ENCODE peak calls at places on chromosomes 7 and 10, in ten cellular contexts. One of them, this sample, is unnamed.

GRCh38 chr7:111414374-111414773 is 147.9 kb downstream of the IMMP2L start:
- DNase-seq in cardiac fibroblast: no peak
- DNase-seq in DMS153: no peak
- DNase-seq in lung microvascular endothelial cell: no peak
- DNase-seq in activated T-helper 1 cell treated with anti-CD3 and anti-CD28 coated beads, Interleukin-2, amount 50 U/mL, for 16 hours: no peak
- DNase-seq in activated naive CD4-positive, alpha-beta T cell treated with anti-CD3 and anti-CD28 coated beads for 36 hours: no peak
- DNase-seq in endothelial cell: no peak
- DNase-seq in NCI-H2081: no peak
- DNase-seq in tibial artery: no peak
- DNase-seq in A549: no peak
- DNase-seq in this sample: no peak

GRCh38 chr7:93407239-93407638 is 167.3 kb downstream of the CALCR start:
- DNase-seq in DMS153: no peak
- DNase-seq in NCI-H2081: no peak
- DNase-seq in activated T-helper 1 cell treated with anti-CD3 and anti-CD28 coated beads, Interleukin-2, amount 50 U/mL, for 16 hours: no peak
- DNase-seq in tibial artery: no peak
- DNase-seq in activated naive CD4-positive, alpha-beta T cell treated with anti-CD3 and anti-CD28 coated beads for 36 hours: no peak
- DNase-seq in endothelial cell: no peak
- DNase-seq in A549: no peak
- DNase-seq in cardiac fibroblast: no peak
- DNase-seq in lung microvascular endothelial cell: no peak
- DNase-seq in this sample: no peak

GRCh38 chr10:17744395-17744841 is 7.6 kb upstream of the TMEM236 start:
- DNase-seq in A549: no peak
- DNase-seq in endothelial cell: no peak
- DNase-seq in cardiac fibroblast: peak
- DNase-seq in tibial artery: no peak
- DNase-seq in lung microvascular endothelial cell: peak
- DNase-seq in activated T-helper 1 cell treated with anti-CD3 and anti-CD28 coated beads, Interleukin-2, amount 50 U/mL, for 16 hours: no peak
- DNase-seq in activated naive CD4-positive, alpha-beta T cell treated with anti-CD3 and anti-CD28 coated beads for 36 hours: no peak
- DNase-seq in NCI-H2081: no peak
- DNase-seq in DMS153: no peak
- DNase-seq in this sample: no peak

GRCh38 chr7:84238611-84239010 is 44.0 kb upstream of the SEMA3A start:
- DNase-seq in activated naive CD4-positive, alpha-beta T cell treated with anti-CD3 and anti-CD28 coated beads for 36 hours: no peak
- DNase-seq in cardiac fibroblast: no peak
- DNase-seq in tibial artery: no peak
- DNase-seq in activated T-helper 1 cell treated with anti-CD3 and anti-CD28 coated beads, Interleukin-2, amount 50 U/mL, for 16 hours: no peak
- DNase-seq in lung microvascular endothelial cell: no peak
- DNase-seq in DMS153: no peak
- DNase-seq in endothelial cell: no peak
- DNase-seq in NCI-H2081: no peak
- DNase-seq in A549: no peak
- DNase-seq in this sample: no peak

GRCh38 chr7:66629222-66629658 is 559 bp downstream of the KCTD7 start:
- DNase-seq in activated naive CD4-positive, alpha-beta T cell treated with anti-CD3 and anti-CD28 coated beads for 36 hours: no peak
- DNase-seq in DMS153: no peak
- DNase-seq in lung microvascular endothelial cell: peak
- DNase-seq in endothelial cell: no peak
- DNase-seq in cardiac fibroblast: no peak
- DNase-seq in NCI-H2081: no peak
- DNase-seq in activated T-helper 1 cell treated with anti-CD3 and anti-CD28 coated beads, Interleukin-2, amount 50 U/mL, for 16 hours: no peak
- DNase-seq in tibial artery: peak
- DNase-seq in A549: peak
- DNase-seq in this sample: no peak

GRCh38 chr10:77531441-77532001 is 106.1 kb downstream of the KCNMA1 start:
- DNase-seq in A549: peak
- DNase-seq in cardiac fibroblast: peak
- DNase-seq in endothelial cell: no peak
- DNase-seq in activated naive CD4-positive, alpha-beta T cell treated with anti-CD3 and anti-CD28 coated beads for 36 hours: no peak
- DNase-seq in tibial artery: peak
- DNase-seq in activated T-helper 1 cell treated with anti-CD3 and anti-CD28 coated beads, Interleukin-2, amount 50 U/mL, for 16 hours: no peak
- DNase-seq in DMS153: peak
- DNase-seq in lung microvascular endothelial cell: peak
- DNase-seq in NCI-H2081: no peak
- DNase-seq in this sample: peak

GRCh38 chr7:24318326-24318725 is 34.3 kb downstream of the NPY start:
- DNase-seq in DMS153: no peak
- DNase-seq in tibial artery: no peak
- DNase-seq in activated T-helper 1 cell treated with anti-CD3 and anti-CD28 coated beads, Interleukin-2, amount 50 U/mL, for 16 hours: no peak
- DNase-seq in endothelial cell: peak
- DNase-seq in NCI-H2081: no peak
- DNase-seq in cardiac fibroblast: no peak
- DNase-seq in lung microvascular endothelial cell: no peak
- DNase-seq in A549: peak
- DNase-seq in activated naive CD4-positive, alpha-beta T cell treated with anti-CD3 and anti-CD28 coated beads for 36 hours: peak
- DNase-seq in this sample: peak

GRCh38 chr7:75987026-75987804 is 7.2 kb downstream of the TMEM120A start:
- DNase-seq in activated T-helper 1 cell treated with anti-CD3 and anti-CD28 coated beads, Interleukin-2, amount 50 U/mL, for 16 hours: no peak
- DNase-seq in lung microvascular endothelial cell: no peak
- DNase-seq in DMS153: no peak
- DNase-seq in tibial artery: no peak
- DNase-seq in cardiac fibroblast: no peak
- DNase-seq in endothelial cell: no peak
- DNase-seq in NCI-H2081: no peak
- DNase-seq in activated naive CD4-positive, alpha-beta T cell treated with anti-CD3 and anti-CD28 coated beads for 36 hours: no peak
- DNase-seq in A549: no peak
- DNase-seq in this sample: no peak